ENCODE peak calls at places on chromosomes 6 and 20, in eight cellular contexts. One of them, this sample, is unnamed. For H3K27me3 and H3K9me3, the result is how much of the 10 kb centered on the place peaks cover.

GRCh38 chr6:49646130-49646824 is 9.6 kb upstream of the RHAG start:
- DNase-seq in stomach: no peak
- DNase-seq in CD8-positive, alpha-beta T cell: no peak
- DNase-seq in heart left ventricle: no peak
- DNase-seq in body of pancreas: no peak
- DNase-seq in CD4-positive, alpha-beta T cell: no peak
- DNase-seq in IMR-90: no peak
- DNase-seq in tibial artery: no peak
- DNase-seq in this sample: no peak

GRCh38 chr6:24980507-24981384 is 45.0 kb upstream of the RIPOR2 start:
- DNase-seq in stomach: no peak
- DNase-seq in CD8-positive, alpha-beta T cell: no peak
- DNase-seq in heart left ventricle: no peak
- DNase-seq in body of pancreas: no peak
- DNase-seq in CD4-positive, alpha-beta T cell: no peak
- DNase-seq in IMR-90: no peak
- DNase-seq in tibial artery: no peak
- DNase-seq in this sample: no peak

GRCh38 chr6:151765444-151765886 is 42.0 kb upstream of the ESR1 start:
- DNase-seq in stomach: no peak
- DNase-seq in CD8-positive, alpha-beta T cell: peak
- DNase-seq in heart left ventricle: peak
- DNase-seq in body of pancreas: peak
- DNase-seq in CD4-positive, alpha-beta T cell: no peak
- DNase-seq in IMR-90: peak
- DNase-seq in tibial artery: peak
- DNase-seq in this sample: no peak

GRCh38 chr6:30884521-30885480 is 482 bp downstream of the DDR1 start:
- DNase-seq in stomach: peak
- DNase-seq in CD8-positive, alpha-beta T cell: no peak
- DNase-seq in heart left ventricle: no peak
- DNase-seq in body of pancreas: peak
- DNase-seq in CD4-positive, alpha-beta T cell: no peak
- DNase-seq in IMR-90: peak
- DNase-seq in tibial artery: peak
- DNase-seq in this sample: peak

GRCh38 chr20:48308232-48308781 is 519.5 kb downstream of the PREX1 start:
- DNase-seq in stomach: no peak
- DNase-seq in CD8-positive, alpha-beta T cell: no peak
- DNase-seq in heart left ventricle: no peak
- DNase-seq in body of pancreas: no peak
- DNase-seq in CD4-positive, alpha-beta T cell: no peak
- DNase-seq in IMR-90: no peak
- DNase-seq in tibial artery: no peak
- DNase-seq in this sample: no peak

GRCh38 chr6:154542747-154543146 is 32.3 kb upstream of the CNKSR3 start:
- DNase-seq in stomach: no peak
- DNase-seq in CD8-positive, alpha-beta T cell: no peak
- DNase-seq in heart left ventricle: no peak
- DNase-seq in body of pancreas: no peak
- DNase-seq in CD4-positive, alpha-beta T cell: no peak
- DNase-seq in IMR-90: no peak
- DNase-seq in tibial artery: no peak
- DNase-seq in this sample: no peak

GRCh38 chr6:159180001-159180400 is 10.8 kb downstream of the FNDC1 start:
- DNase-seq in stomach: no peak
- DNase-seq in CD8-positive, alpha-beta T cell: no peak
- DNase-seq in heart left ventricle: no peak
- DNase-seq in body of pancreas: no peak
- DNase-seq in CD4-positive, alpha-beta T cell: no peak
- DNase-seq in IMR-90: peak
- DNase-seq in tibial artery: no peak
- DNase-seq in this sample: no peak

GRCh38 chr20:38211200-38212097 is 46.4 kb upstream of the TGM2 start:
- DNase-seq in stomach: no peak
- DNase-seq in CD8-positive, alpha-beta T cell: no peak
- DNase-seq in heart left ventricle: peak
- DNase-seq in body of pancreas: no peak
- DNase-seq in CD4-positive, alpha-beta T cell: no peak
- DNase-seq in IMR-90: no peak
- DNase-seq in tibial artery: peak
- DNase-seq in this sample: no peak

GRCh38 chr20:33259371-33259770 is 23.6 kb downstream of the BPIFA1 start:
- DNase-seq in stomach: no peak
- DNase-seq in CD8-positive, alpha-beta T cell: no peak
- DNase-seq in heart left ventricle: no peak
- DNase-seq in body of pancreas: no peak
- DNase-seq in CD4-positive, alpha-beta T cell: no peak
- DNase-seq in IMR-90: no peak
- DNase-seq in tibial artery: no peak
- DNase-seq in this sample: no peak

GRCh38 chr20:43536041-43536816 is 22.6 kb upstream of the SGK2 start:
- DNase-seq in stomach: no peak
- DNase-seq in CD8-positive, alpha-beta T cell: no peak
- DNase-seq in heart left ventricle: no peak
- DNase-seq in body of pancreas: no peak
- DNase-seq in CD4-positive, alpha-beta T cell: no peak
- DNase-seq in IMR-90: no peak
- DNase-seq in tibial artery: no peak
- DNase-seq in this sample: no peak

GRCh38 chr6:137661601-137662000 is 167.4 kb upstream of the OLIG3 start:
- DNase-seq in stomach: no peak
- DNase-seq in CD8-positive, alpha-beta T cell: peak
- DNase-seq in heart left ventricle: peak
- DNase-seq in body of pancreas: no peak
- DNase-seq in CD4-positive, alpha-beta T cell: no peak
- DNase-seq in IMR-90: peak
- DNase-seq in tibial artery: peak
- DNase-seq in this sample: peak
- TF ChIP-seq CTCF in stomach: no peak
- TF ChIP-seq CTCF in CD8-positive, alpha-beta T cell: peak
- TF ChIP-seq CTCF in heart left ventricle: peak
- TF ChIP-seq CTCF in body of pancreas: peak
- TF ChIP-seq CTCF in CD4-positive, alpha-beta T cell: peak
- TF ChIP-seq CTCF in IMR-90: peak
- TF ChIP-seq CTCF in tibial artery: no peak
- TF ChIP-seq CTCF in this sample: peak

DNA sequence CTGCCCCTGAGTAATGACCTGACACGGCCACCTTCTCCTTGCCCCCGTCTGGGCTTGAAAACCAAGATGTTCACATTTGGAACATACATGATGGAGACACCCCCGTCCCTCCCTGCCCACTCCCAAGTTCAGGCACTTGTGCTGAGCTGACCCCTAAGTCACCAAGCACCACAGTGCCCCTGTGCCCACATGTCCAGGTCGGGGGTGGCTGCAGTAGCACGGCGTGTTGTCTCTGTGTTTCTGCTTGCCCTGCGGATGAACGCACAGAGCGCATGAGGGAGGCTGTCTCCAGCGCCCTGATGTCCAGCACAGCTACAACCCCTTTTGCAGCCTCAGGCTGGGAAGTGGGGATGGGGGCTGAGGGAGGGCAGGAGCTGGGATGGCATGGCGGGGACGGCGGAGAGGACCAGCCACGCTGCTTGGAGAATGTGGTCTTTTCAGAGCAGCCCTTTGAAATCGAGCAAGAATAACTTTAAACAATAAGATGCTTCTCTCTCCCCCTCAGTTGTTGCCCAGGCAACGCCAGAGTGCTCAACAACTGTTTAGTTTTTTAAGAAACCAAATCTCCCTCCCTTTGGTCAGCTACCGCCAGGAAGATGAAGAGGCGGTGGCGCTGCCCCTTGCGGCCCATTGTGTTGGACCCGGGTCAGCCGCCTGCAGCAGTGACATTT is 33.2 kb upstream of the CDH22 start:
- DNase-seq in stomach: no peak
- DNase-seq in CD8-positive, alpha-beta T cell: no peak
- DNase-seq in heart left ventricle: no peak
- DNase-seq in body of pancreas: no peak
- DNase-seq in CD4-positive, alpha-beta T cell: no peak
- DNase-seq in IMR-90: no peak
- DNase-seq in tibial artery: no peak
- DNase-seq in this sample: no peak
- H3K27me3 ChIP-seq in stomach: half or more
- H3K27me3 ChIP-seq in CD8-positive, alpha-beta T cell: under half
- H3K27me3 ChIP-seq in heart left ventricle: under half
- H3K27me3 ChIP-seq in body of pancreas: under half
- H3K27me3 ChIP-seq in CD4-positive, alpha-beta T cell: under half
- H3K27me3 ChIP-seq in IMR-90: half or more
- H3K27me3 ChIP-seq in tibial artery: half or more
- H3K27me3 ChIP-seq in this sample: under half

GRCh38 chr20:18986146-18986830 is 172.7 kb downstream of the SCP2D1 start:
- DNase-seq in stomach: no peak
- DNase-seq in CD8-positive, alpha-beta T cell: no peak
- DNase-seq in heart left ventricle: no peak
- DNase-seq in body of pancreas: no peak
- DNase-seq in CD4-positive, alpha-beta T cell: no peak
- DNase-seq in IMR-90: no peak
- DNase-seq in tibial artery: no peak
- DNase-seq in this sample: no peak

GRCh38 chr20:18987781-18988360 is 174.3 kb downstream of the SCP2D1 start:
- DNase-seq in stomach: no peak
- DNase-seq in CD8-positive, alpha-beta T cell: no peak
- DNase-seq in heart left ventricle: no peak
- DNase-seq in body of pancreas: no peak
- DNase-seq in CD4-positive, alpha-beta T cell: no peak
- DNase-seq in IMR-90: no peak
- DNase-seq in tibial artery: no peak
- DNase-seq in this sample: no peak

GRCh38 chr20:18988701-18989100 is 175.1 kb downstream of the SCP2D1 start:
- DNase-seq in stomach: no peak
- DNase-seq in CD8-positive, alpha-beta T cell: no peak
- DNase-seq in heart left ventricle: no peak
- DNase-seq in body of pancreas: no peak
- DNase-seq in CD4-positive, alpha-beta T cell: no peak
- DNase-seq in IMR-90: no peak
- DNase-seq in tibial artery: no peak
- DNase-seq in this sample: no peak

GRCh38 chr20:18985551-18985950 is 172.0 kb downstream of the SCP2D1 start:
- DNase-seq in stomach: no peak
- DNase-seq in CD8-positive, alpha-beta T cell: no peak
- DNase-seq in heart left ventricle: no peak
- DNase-seq in body of pancreas: no peak
- DNase-seq in CD4-positive, alpha-beta T cell: no peak
- DNase-seq in IMR-90: no peak
- DNase-seq in tibial artery: no peak
- DNase-seq in this sample: no peak

DNA sequence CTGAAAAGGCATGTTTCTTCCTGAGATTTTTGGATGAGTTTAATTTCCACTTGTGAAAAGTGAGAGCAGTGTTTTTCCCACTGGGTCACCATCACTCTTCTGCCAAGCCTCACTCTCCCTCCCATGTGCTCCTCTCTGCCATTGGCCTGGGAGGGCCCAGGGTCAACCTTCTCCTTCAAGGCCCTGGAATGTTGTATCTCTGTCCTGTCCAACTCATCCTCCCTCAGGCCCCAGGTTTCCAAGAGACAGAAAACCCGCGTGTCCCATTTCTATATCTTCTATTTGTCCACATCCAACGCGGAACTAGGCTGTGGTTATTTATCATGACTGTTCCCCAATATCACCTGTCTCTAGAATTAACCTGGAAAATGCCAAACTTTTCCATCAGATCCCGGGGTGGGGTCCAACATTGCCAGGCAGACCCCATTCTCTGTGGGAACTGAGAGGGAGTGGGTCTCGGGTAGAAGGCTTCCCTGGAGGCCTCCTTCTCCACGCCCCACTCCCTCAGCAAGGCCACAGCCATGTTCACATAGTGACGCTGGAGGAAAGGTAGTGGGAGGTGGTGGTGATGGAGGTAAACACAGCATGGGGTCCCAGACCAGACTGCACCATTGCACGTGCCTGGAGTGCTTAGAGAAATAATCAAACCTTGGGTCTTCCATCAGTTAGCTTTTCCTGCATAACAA is 173.5 kb downstream of the SCP2D1 start:
- DNase-seq in stomach: no peak
- DNase-seq in CD8-positive, alpha-beta T cell: no peak
- DNase-seq in heart left ventricle: no peak
- DNase-seq in body of pancreas: no peak
- DNase-seq in CD4-positive, alpha-beta T cell: no peak
- DNase-seq in IMR-90: no peak
- DNase-seq in tibial artery: peak
- DNase-seq in this sample: no peak
- H3K9me3 ChIP-seq in stomach: under half
- H3K9me3 ChIP-seq in CD8-positive, alpha-beta T cell: under half
- H3K9me3 ChIP-seq in heart left ventricle: under half
- H3K9me3 ChIP-seq in body of pancreas: under half
- H3K9me3 ChIP-seq in CD4-positive, alpha-beta T cell: under half
- H3K9me3 ChIP-seq in IMR-90: under half
- H3K9me3 ChIP-seq in tibial artery: under half
- H3K9me3 ChIP-seq in this sample: under half

DNA sequence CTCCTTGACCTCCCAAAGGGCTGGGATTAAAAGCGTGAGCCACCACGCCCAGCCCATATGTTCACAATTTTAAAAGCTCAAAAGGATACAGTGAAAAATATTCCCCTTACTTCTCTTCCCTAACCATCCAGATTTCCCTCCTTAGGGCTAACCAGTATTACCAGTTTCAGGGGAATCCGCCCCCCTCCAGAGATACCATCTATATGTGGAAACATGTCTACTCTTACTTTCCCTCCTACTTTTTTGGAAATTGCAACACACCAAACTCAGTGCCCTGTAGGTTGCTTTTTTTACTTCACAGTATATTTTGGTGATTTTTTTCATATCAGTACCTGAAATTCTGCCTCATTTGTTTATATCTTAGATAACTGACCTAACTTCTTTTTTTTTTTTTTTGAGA is 6.9 kb upstream of the RPL10A start:
- DNase-seq in stomach: no peak
- DNase-seq in CD8-positive, alpha-beta T cell: no peak
- DNase-seq in heart left ventricle: no peak
- DNase-seq in body of pancreas: no peak
- DNase-seq in CD4-positive, alpha-beta T cell: no peak
- DNase-seq in IMR-90: no peak
- DNase-seq in tibial artery: no peak
- DNase-seq in this sample: no peak
- TF ChIP-seq CTCF in stomach: no peak
- TF ChIP-seq CTCF in CD8-positive, alpha-beta T cell: no peak
- TF ChIP-seq CTCF in heart left ventricle: no peak
- TF ChIP-seq CTCF in body of pancreas: no peak
- TF ChIP-seq CTCF in CD4-positive, alpha-beta T cell: no peak
- TF ChIP-seq CTCF in IMR-90: no peak
- TF ChIP-seq CTCF in tibial artery: no peak
- TF ChIP-seq CTCF in this sample: no peak